ENCODE peak calls at places on chromosome 13, in five cellular contexts. T is LoVo, L is NCI-H446 treated with DMSO at 0.1 percent for 48 hours, N is hepatocyte, K is EH. Q is an unnamed sample.
A peak's percentile ranks its signal among the peaks of the same experiment; 100 is the strongest.

GRCh38 chr13:105363747-105364177 is 1171.7 kb downstream of the EFNB2 start:
- DNase-seq in K (no peak), N (no peak), L (peak; percentile 55), T (no peak), Q (no peak)

GRCh38 chr13:98537740-98538139 is 39.2 kb downstream of the STK24 start:
- DNase-seq in L (no peak), K (no peak), T (no peak), N (no peak), Q (no peak)

GRCh38 chr13:50580684-50581305 is 262.7 kb downstream of the DLEU7 start:
- DNase-seq in L (no peak), N (no peak), K (peak; percentile 58), T (no peak), Q (no peak)

GRCh38 chr13:45928843-45929242 is 77.3 kb upstream of the SIAH3 start:
- DNase-seq in K (no peak), T (peak; percentile 6), L (peak; percentile 87), N (no peak), Q (no peak)

GRCh38 chr13:114148521-114148855 is 16.1 kb upstream of the RASA3 start:
- DNase-seq in L (no peak), N (no peak), T (no peak), K (no peak), Q (no peak)

GRCh38 chr13:42373048-42373812 is 101.3 kb downstream of the AKAP11 start:
- DNase-seq in T (no peak), N (no peak), K (no peak), L (no peak), Q (no peak)

GRCh38 chr13:27266937-27267336 is 3.7 kb upstream of the RASL11A start:
- DNase-seq in L (no peak), K (no peak), N (no peak), T (no peak), Q (no peak)

GRCh38 chr13:45564108-45564507 is 51.4 kb downstream of the ERICH6B start:
- DNase-seq in L (no peak), N (peak; percentile 56), T (no peak), K (peak; percentile 45), Q (no peak)

GRCh38 chr13:19646062-19646461 is 12.6 kb downstream of the MPHOSPH8 start:
- DNase-seq in T (no peak), L (no peak), K (no peak), N (no peak), Q (no peak)

Q was measured in Calu3.